ENCODE peak calls at places on chromosomes 1 and 21, in eight cellular contexts. D is KG1; K is stimulated activated CD8-positive, alpha-beta memory T cell treated with anti-CD3 and anti-CD28 coated beads, Interleukin-15, amount 100 ng/mL, for 4 hours; V is stimulated activated CD4-positive, alpha-beta T cell treated with anti-CD3 and anti-CD28 coated beads, Interleukin-4, amount 100 ng/mL, for 48 hours; C is neural crest cell; X is nucleus accumbens; N is ACHN; M is NCI-H1436. Z is an unnamed sample.

GRCh38 chr1:28244549-28245251 is 8.8 kb downstream of the ATP5IF1 start:
- DNase-seq in K (no peak), N (no peak), V (no peak), M (no peak), X (no peak), C (no peak), D (no peak), Z (no peak)

GRCh38 chr1:100982783-100983182 is 42.8 kb downstream of the DPH5 start:
- DNase-seq in V (no peak), K (no peak), D (no peak), M (no peak), C (no peak), N (no peak), X (no peak), Z (no peak)

GRCh38 chr21:35045539-35046222 is 3.4 kb downstream of the RUNX1 start:
- DNase-seq in X (no peak), N (no peak), M (no peak), D (no peak), V (no peak), K (no peak), C (no peak), Z (no peak)

GRCh38 chr21:23020969-23021368 is 2022.8 kb downstream of the NCAM2 start:
- DNase-seq in N (no peak), M (no peak), K (no peak), C (no peak), D (no peak), V (no peak), X (no peak), Z (no peak)

GRCh38 chr1:237041795-237042466 is at the start of gene RYR2:
- DNase-seq in N (no peak), X (no peak), V (no peak), M (no peak), D (no peak), K (no peak), C (peak; percentile 31), Z (peak; percentile 34)

GRCh38 chr1:111204211-111204883 is 3.9 kb upstream of the DENND2D start:
- DNase-seq in N (peak; percentile 53), C (no peak), K (peak; percentile 56), M (peak; percentile 9), V (peak; percentile 48), D (no peak), X (no peak), Z (no peak)

GRCh38 chr21:38136201-38136600 is 120.6 kb upstream of the KCNJ15 start:
- DNase-seq in N (no peak), K (no peak), M (peak; percentile 14), D (no peak), C (no peak), V (no peak), X (no peak), Z (no peak)

GRCh38 chr1:107964397-107965111 is 426 bp downstream of the VAV3 start:
- DNase-seq in V (peak; percentile 22), K (no peak), C (no peak), M (no peak), D (no peak), N (peak; percentile 4), X (no peak), Z (peak; percentile 4)

GRCh38 chr1:179547021-179547535 is 28.7 kb downstream of the NPHS2 start:
- DNase-seq in X (no peak), V (no peak), N (no peak), K (no peak), C (no peak), M (no peak), D (no peak), Z (no peak)

GRCh38 chr21:42834730-42835191 is 44.6 kb downstream of the WDR4 start:
- DNase-seq in X (no peak), D (no peak), C (no peak), K (no peak), N (no peak), M (no peak), V (no peak), Z (no peak)

GRCh38 chr1:12619396-12620141 is 1.6 kb upstream of the DHRS3 start:
- DNase-seq in X (peak; percentile 59), D (peak; percentile 40), M (peak; percentile 67), C (peak; percentile 85), K (peak; percentile 46), V (peak; percentile 70), N (peak; percentile 84), Z (peak; percentile 85)

GRCh38 chr1:2210084-2210653 is 15.6 kb upstream of the FAAP20 start:
- DNase-seq in K (no peak), V (no peak), X (no peak), D (no peak), C (no peak), M (no peak), N (no peak), Z (no peak)

GRCh38 chr1:31904339-31905092 is 33.7 kb downstream of the PTP4A2 start:
- DNase-seq in X (no peak), C (no peak), V (no peak), N (no peak), D (no peak), K (no peak), M (no peak), Z (no peak)

GRCh38 chr1:60388092-60388987 is 314.8 kb upstream of the C1orf87 start:
- DNase-seq in K (no peak), D (no peak), M (peak; percentile 40), N (no peak), V (no peak), X (no peak), C (no peak), Z (peak; percentile 66)

GRCh38 chr1:29397256-29397590 is 160.9 kb downstream of the PTPRU start:
- DNase-seq in C (no peak), K (no peak), N (no peak), D (no peak), V (no peak), X (no peak), M (no peak), Z (no peak)

GRCh38 chr1:156119503-156120209 is 5.1 kb downstream of the LMNA start:
- DNase-seq in M (no peak), K (no peak), X (peak; percentile 9), D (no peak), N (peak; percentile 66), V (no peak), C (no peak), Z (no peak)

GRCh38 chr1:223512016-223512415 is 118.8 kb downstream of the CCDC185 start:
- DNase-seq in C (no peak), M (no peak), K (no peak), X (no peak), N (no peak), V (no peak), D (no peak), Z (no peak)

GRCh38 chr21:29257701-29258100 is 41.0 kb upstream of the BACH1 start:
- DNase-seq in N (no peak), C (no peak), K (no peak), D (no peak), M (no peak), X (no peak), V (no peak), Z (no peak)

Z was measured in NCI-H1092.